ENCODE peak calls at places on chromosomes 5 and 9, in ten cellular contexts. S is HCEC 1CT, X is right cardiac atrium, O is T-helper 9 cell, K is brain microvascular endothelial cell, Q is BJ, D is kidney tubule cell, F is NCI-H1092 treated with DMSO at 0.1 percent for 48 hours, Z is GDM1, T is heart left ventricle. N is an unnamed sample.

GRCh38 chr5:180135128-180135955 is 63.8 kb upstream of the RNF130 start:
- DNase-seq in K (peak; percentile 52), O (no peak), T (peak; percentile 44), X (peak; percentile 28), Q (no peak), S (peak; percentile 26), F (no peak), Z (peak; percentile 82), D (peak; percentile 88), N (no peak)

GRCh38 chr5:124746916-124747769 is 704 bp upstream of the ZNF608 start:
- DNase-seq in D (peak; percentile 93), X (peak; percentile 90), F (peak; percentile 87), Q (no peak), S (peak; percentile 87), K (peak; percentile 91), Z (no peak), T (peak; percentile 74), O (no peak), N (peak; percentile 84)

GRCh38 chr5:129099184-129099570 is 4.6 kb downstream of the ISOC1 start:
- DNase-seq in Z (no peak), Q (no peak), K (no peak), D (no peak), F (no peak), S (no peak), X (no peak), O (no peak), T (no peak), N (no peak)

GRCh38 chr5:119022017-119022745 is 33.8 kb upstream of the DTWD2 start:
- DNase-seq in D (peak; percentile 42), T (no peak), Z (no peak), Q (no peak), O (no peak), X (no peak), K (peak; percentile 8), S (peak; percentile 54), F (no peak), N (no peak)

GRCh38 chr9:82127993-82128710 is 139.6 kb downstream of the SPATA31D1 start:
- DNase-seq in Z (no peak), T (no peak), F (peak; percentile 75), D (no peak), O (no peak), S (no peak), X (no peak), K (no peak), Q (no peak), N (no peak)

GRCh38 chr5:117794847-117795246 is 1193.5 kb downstream of the DTWD2 start:
- DNase-seq in D (no peak), O (no peak), Z (no peak), X (no peak), Q (no peak), T (no peak), K (no peak), F (no peak), S (peak; percentile 30), N (no peak)

GRCh38 chr9:21559402-21560280 is 77.5 kb upstream of the IFNE start:
- DNase-seq in F (no peak), D (peak; percentile 87), O (peak; percentile 47), Q (no peak), T (peak; percentile 49), Z (no peak), X (peak; percentile 66), S (peak; percentile 61), K (no peak), N (peak; percentile 24)

GRCh38 chr9:109717342-109717741 is 62.7 kb upstream of the PALM2AKAP2 start:
- DNase-seq in K (no peak), T (no peak), O (no peak), S (no peak), X (no peak), D (no peak), Z (no peak), F (no peak), Q (no peak), N (no peak)

GRCh38 chr5:59547731-59548130 is 345.8 kb downstream of the PDE4D start:
- DNase-seq in K (peak; percentile 22), T (no peak), D (peak; percentile 45), F (no peak), O (no peak), X (no peak), Q (no peak), Z (no peak), S (no peak), N (no peak)

GRCh38 chr5:67896312-67896985 is 319.1 kb upstream of the PIK3R1 start:
- DNase-seq in T (no peak), O (no peak), F (no peak), S (no peak), Q (no peak), X (no peak), Z (no peak), K (no peak), D (no peak), N (no peak)

GRCh38 chr5:1523793-1524480 is at the start of gene LPCAT1:
- DNase-seq in S (peak; percentile 68), F (peak; percentile 83), T (peak; percentile 92), K (peak; percentile 39), Z (peak; percentile 72), X (peak; percentile 96), Q (no peak), D (peak; percentile 82), O (peak; percentile 68), N (peak; percentile 91)

GRCh38 chr9:9924369-9924768 is 688.4 kb downstream of the PTPRD start:
- DNase-seq in S (no peak), F (no peak), K (no peak), O (no peak), Q (no peak), X (no peak), T (no peak), Z (no peak), D (no peak), N (no peak)

GRCh38 chr5:95808686-95809413 is 13.7 kb downstream of the GLRX start:
- DNase-seq in S (no peak), T (peak; percentile 88), X (peak; percentile 91), D (no peak), O (peak; percentile 71), K (peak; percentile 74), F (no peak), Z (peak; percentile 76), Q (no peak), N (peak; percentile 76)

GRCh38 chr5:16234598-16234997 is 55.0 kb upstream of the MARCHF11 start:
- DNase-seq in F (no peak), T (no peak), Q (no peak), D (no peak), K (no peak), S (peak; percentile 34), O (no peak), X (no peak), Z (no peak), N (no peak)

GRCh38 chr9:92724528-92725265 is 39.9 kb downstream of the BICD2 start:
- DNase-seq in D (no peak), Z (no peak), T (no peak), Q (no peak), S (no peak), X (no peak), O (no peak), F (peak; percentile 92), K (no peak), N (no peak)

GRCh38 chr5:69024241-69024651 is 69.6 kb upstream of the SLC30A5 start:
- DNase-seq in K (no peak), O (no peak), D (peak; percentile 65), S (peak; percentile 50), F (no peak), X (no peak), T (no peak), Z (peak; percentile 38), Q (no peak), N (no peak)

GRCh38 chr5:58077387-58077786 is 382.5 kb downstream of the PLK2 start:
- DNase-seq in Z (no peak), S (no peak), Q (no peak), F (no peak), K (no peak), D (no peak), T (no peak), X (peak; percentile 68), O (no peak), N (no peak)

GRCh38 chr9:132769895-132770774 is 99.9 kb downstream of the GTF3C4 start:
- DNase-seq in T (peak; percentile 83), F (peak; percentile 46), Q (no peak), D (peak; percentile 75), S (peak; percentile 34), K (peak; percentile 35), X (peak; percentile 91), Z (peak; percentile 66), O (peak; percentile 42), N (peak; percentile 75)

N was measured in left cardiac atrium.